ENCODE peak calls at places on chromosomes 3 and 15, in five cellular contexts. A, O, S, H and Z are unnamed samples.

GRCh38 chr3:42505849-42506410 is 3.5 kb downstream of the VIPR1 start:
- DNase-seq in A (no peak), O (no peak), S (peak; percentile 66), H (no peak), Z (no peak)

GRCh38 chr3:5205165-5205941 is 17.8 kb downstream of the EDEM1 start:
- DNase-seq in A (no peak), O (no peak), S (no peak), H (no peak), Z (no peak)

GRCh38 chr3:150925751-150926201 is 20.5 kb upstream of the MINDY4B start:
- DNase-seq in A (peak; percentile 42), O (peak; percentile 26), S (peak; percentile 86), H (no peak), Z (no peak)

GRCh38 chr3:53236112-53236841 is 19.5 kb downstream of the TKT start:
- DNase-seq in A (peak; percentile 80), O (no peak), S (peak; percentile 94), H (no peak), Z (no peak)

GRCh38 chr15:80152896-80153876 is at the start of gene FAH:
- DNase-seq in A (peak; percentile 69), O (no peak), S (peak; percentile 91), H (no peak), Z (no peak)

GRCh38 chr15:96542130-96542770 is 211.8 kb downstream of the NR2F2 start:
- DNase-seq in A (no peak), O (no peak), S (peak; percentile 61), H (no peak), Z (no peak)

GRCh38 chr15:70056091-70056680 is 41.5 kb downstream of the TLE3 start:
- DNase-seq in A (no peak), O (no peak), S (no peak), H (no peak), Z (no peak)

GRCh38 chr3:9037113-9037715 is 73.9 kb upstream of the RAD18 start:
- DNase-seq in A (no peak), O (no peak), S (peak; percentile 67), H (peak; percentile 5), Z (no peak)